ENCODE peak calls at places on chromosomes 16 and 17, in eight cellular contexts. L is H1, E is IMR-90, Q is heart left ventricle, G is lung, A is upper lobe of right lung, Z is stomach, P is body of pancreas. O is an unnamed sample. For H3K36me3 and H3K4me1, the result is how much of the 10 kb centered on the place peaks cover.

GRCh38 chr16:4376126-4376819 is 4.6 kb downstream of the VASN start:
- DNase-seq in P (peak), A (peak), E (peak), Z (peak), L (no peak), G (peak), Q (peak), O (no peak)

GRCh38 chr16:77594798-77595625 is 127.3 kb upstream of the NUDT7 start:
- DNase-seq in G (no peak), E (no peak), P (no peak), A (no peak), Z (no peak), L (no peak), Q (no peak), O (no peak)

GRCh38 chr17:75498726-75499213 is 16.6 kb downstream of the CASKIN2 start:
- DNase-seq in G (no peak), P (no peak), Q (no peak), E (no peak), L (no peak), A (no peak), Z (no peak), O (no peak)

GRCh38 chr16:54282923-54283734 is 3.5 kb downstream of the IRX3 start:
- DNase-seq in A (no peak), L (no peak), Z (no peak), P (no peak), Q (no peak), E (no peak), G (no peak), O (no peak)

GRCh38 chr16:69924777-69925191 is 26.4 kb upstream of the CLEC18A start:
- DNase-seq in P (peak), A (no peak), L (no peak), Z (no peak), G (no peak), E (peak), Q (peak), O (no peak)

GRCh38 chr17:48054238-48055185 is 6.4 kb downstream of the NFE2L1 start:
- DNase-seq in G (peak), Z (peak), E (peak), A (peak), P (peak), L (peak), Q (peak), O (no peak)

GRCh38 chr17:6475411-6475810 is 31.2 kb downstream of the PIMREG start:
- DNase-seq in Z (no peak), Q (no peak), L (no peak), A (no peak), E (peak), P (no peak), G (no peak), O (no peak)

GRCh38 chr16:84839956-84840355 is 20.2 kb downstream of the CRISPLD2 start:
- DNase-seq in A (no peak), Z (no peak), L (no peak), Q (no peak), G (no peak), P (no peak), E (peak), O (no peak)

GRCh38 chr16:67537270-67537635 is 8.6 kb downstream of the RIPOR1 start:
- DNase-seq in E (peak), Z (peak), P (peak), L (no peak), A (peak), Q (peak), G (peak), O (peak)

GRCh38 chr17:36623281-36623680 is 21.9 kb downstream of the MRM1 start:
- DNase-seq in E (no peak), Q (no peak), L (no peak), P (no peak), A (no peak), G (no peak), Z (no peak), O (no peak)

GRCh38 chr17:36628576-36628975 is 27.2 kb downstream of the MRM1 start:
- DNase-seq in L (no peak), P (no peak), Q (no peak), G (no peak), A (no peak), E (no peak), Z (no peak), O (no peak)

GRCh38 chr17:36627101-36627500 is 25.7 kb downstream of the MRM1 start:
- DNase-seq in Q (no peak), Z (no peak), E (no peak), L (no peak), A (no peak), G (no peak), P (peak), O (no peak)

GRCh38 chr17:36629252-36629847 is 28.0 kb downstream of the MRM1 start:
- DNase-seq in G (peak), Q (peak), E (peak), P (peak), Z (peak), A (peak), L (peak), O (peak)

GRCh38 chr17:36625188-36625587 is 23.8 kb downstream of the MRM1 start:
- DNase-seq in G (no peak), E (no peak), L (no peak), Z (no peak), Q (no peak), A (no peak), P (no peak), O (no peak)
- H3K36me3 ChIP-seq in G (under half), E (under half), L (under half), Z (under half), Q (under half), A (under half), P (under half), O (under half)

GRCh38 chr17:82600731-82601446 is 47.4 kb downstream of the WDR45B start:
- DNase-seq in P (no peak), Q (no peak), G (no peak), E (no peak), A (no peak), Z (no peak), L (no peak), O (no peak)
- H3K4me1 ChIP-seq in P (under half), Q (under half), G (under half), E (under half), A (under half), Z (under half), L (under half), O (under half)

GRCh38 chr16:87808108-87808507 is 42.3 kb upstream of the KLHDC4 start:
- DNase-seq in G (no peak), A (no peak), E (no peak), Z (no peak), P (no peak), Q (no peak), L (no peak), O (no peak)
- H3K27ac ChIP-seq in G (no peak), A (no peak), E (no peak), Z (no peak), P (no peak), Q (no peak), L (no peak), O (no peak)

GRCh38 chr17:40295471-40296457 is 8.1 kb downstream of the CDC6 start:
- DNase-seq in Q (no peak), L (no peak), Z (no peak), A (no peak), G (no peak), P (no peak), E (no peak), O (no peak)

GRCh38 chr17:40298726-40299125 is 10.3 kb upstream of the RARA start:
- DNase-seq in Z (no peak), G (no peak), L (no peak), A (no peak), E (peak), Q (no peak), P (no peak), O (no peak)

GRCh38 chr17:40301315-40301714 is 7.7 kb upstream of the RARA start:
- DNase-seq in Q (no peak), L (no peak), A (no peak), E (no peak), P (no peak), Z (peak), G (no peak), O (no peak)

GRCh38 chr17:40293363-40293762 is 5.7 kb downstream of the CDC6 start:
- DNase-seq in G (no peak), E (no peak), Q (no peak), Z (no peak), A (no peak), L (no peak), P (no peak), O (no peak)

DNA sequence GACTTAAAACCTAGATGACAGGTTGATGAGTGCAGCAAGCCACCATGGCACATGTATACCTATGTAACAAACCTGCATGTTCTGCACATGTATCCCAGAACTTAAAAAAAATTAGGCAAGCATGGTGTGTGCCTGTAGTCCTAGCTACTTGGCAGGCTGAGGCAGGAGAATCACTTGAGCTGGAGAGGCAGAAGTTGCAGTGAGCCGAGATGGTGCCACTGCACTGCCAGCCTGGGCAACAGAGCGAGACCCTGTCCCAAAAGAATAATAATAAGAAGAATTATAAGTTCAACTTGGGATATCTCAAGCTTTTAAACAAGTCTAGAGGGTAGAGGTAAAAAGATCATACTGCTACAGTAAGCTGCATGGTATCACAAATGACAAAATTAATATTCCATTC is 9.8 kb downstream of the CDC6 start:
- DNase-seq in Q (no peak), P (no peak), A (no peak), E (no peak), L (no peak), G (no peak), Z (no peak), O (no peak)
- H3K36me3 ChIP-seq in Q (under half), P (under half), A (under half), E (under half), L (half or more), G (under half), Z (under half), O (under half)